ENCODE peak calls at places on chromosomes 12 and 14, in eight cellular contexts. D is pancreas, R is transverse colon, V is progenitor cell of endocrine pancreas, S is breast epithelium, Q is ascending aorta, W is nephron progenitor cell, T is OCI-LY7. P is an unnamed sample.

GRCh38 chr12:18165422-18165871 is 75.5 kb upstream of the RERGL start:
- DNase-seq in D (no peak), R (no peak), V (no peak), S (no peak), Q (no peak), W (no peak), T (peak; percentile 25), P (no peak)

GRCh38 chr14:93945070-93945399 is 17.9 kb downstream of the FAM181A start:
- DNase-seq in D (no peak), R (no peak), V (no peak), S (no peak), Q (no peak), W (no peak), T (no peak), P (no peak)

GRCh38 chr12:127809236-127809635 is 457.7 kb upstream of the TMEM132C start:
- DNase-seq in D (peak; percentile 11), R (no peak), V (no peak), S (no peak), Q (no peak), W (no peak), T (no peak), P (no peak)

GRCh38 chr12:4036872-4037271 is 163.7 kb upstream of the PARP11 start:
- DNase-seq in D (no peak), R (no peak), V (no peak), S (no peak), Q (no peak), W (no peak), T (no peak), P (no peak)

GRCh38 chr14:105487449-105487985 is 831 bp downstream of the CRIP1 start:
- DNase-seq in D (no peak), R (peak; percentile 81), V (no peak), S (no peak), Q (no peak), W (peak; percentile 45), T (no peak), P (no peak)

GRCh38 chr12:118979763-118980406 is 1.5 kb upstream of the SRRM4 start:
- DNase-seq in D (peak; percentile 24), R (peak; percentile 24), V (peak; percentile 47), S (no peak), Q (no peak), W (peak; percentile 70), T (peak; percentile 47), P (no peak)

GRCh38 chr14:99784508-99784907 is 8.7 kb upstream of the EML1 start:
- DNase-seq in D (no peak), R (no peak), V (no peak), S (no peak), Q (no peak), W (no peak), T (no peak), P (no peak)

GRCh38 chr14:31388687-31389413 is 31.5 kb downstream of the HEATR5A start:
- DNase-seq in D (no peak), R (no peak), V (no peak), S (no peak), Q (no peak), W (no peak), T (no peak), P (no peak)

GRCh38 chr14:92692822-92693226 is 55.6 kb downstream of the LGMN start:
- DNase-seq in D (peak; percentile 96), R (peak; percentile 67), V (no peak), S (peak; percentile 71), Q (no peak), W (no peak), T (no peak), P (no peak)

GRCh38 chr14:100372357-100373048 is 49.4 kb downstream of the SLC25A47 start:
- DNase-seq in D (no peak), R (no peak), V (no peak), S (no peak), Q (no peak), W (no peak), T (no peak), P (no peak)

GRCh38 chr14:104095426-104096310 is 10.2 kb downstream of the ASPG start:
- DNase-seq in D (no peak), R (peak; percentile 8), V (no peak), S (no peak), Q (no peak), W (no peak), T (no peak), P (no peak)

GRCh38 chr12:124651508-124652273 is 84.3 kb upstream of the NCOR2 start:
- DNase-seq in D (no peak), R (no peak), V (no peak), S (no peak), Q (no peak), W (no peak), T (no peak), P (no peak)

GRCh38 chr14:94129758-94130414 is 482 bp upstream of the IFI27L2 start:
- DNase-seq in D (peak; percentile 16), R (no peak), V (no peak), S (no peak), Q (no peak), W (peak; percentile 45), T (peak; percentile 40), P (no peak)

GRCh38 chr12:92034858-92035401 is 110.7 kb downstream of the BTG1 start:
- DNase-seq in D (peak; percentile 70), R (peak; percentile 73), V (no peak), S (peak; percentile 61), Q (no peak), W (peak; percentile 11), T (peak; percentile 88), P (no peak)

GRCh38 chr14:76752744-76753143 is 8.5 kb upstream of the VASH1 start:
- DNase-seq in D (no peak), R (no peak), V (no peak), S (no peak), Q (no peak), W (no peak), T (no peak), P (no peak)

GRCh38 chr14:100071545-100071944 is 6.3 kb downstream of the EVL start:
- DNase-seq in D (no peak), R (no peak), V (no peak), S (no peak), Q (no peak), W (no peak), T (peak; percentile 68), P (no peak)

GRCh38 chr12:57851552-57852186 is 5.1 kb upstream of the CTDSP2 start:
- DNase-seq in D (no peak), R (no peak), V (no peak), S (no peak), Q (no peak), W (no peak), T (no peak), P (no peak)

GRCh38 chr12:106233011-106233410 is 14.8 kb downstream of the CKAP4 start:
- DNase-seq in D (no peak), R (no peak), V (no peak), S (no peak), Q (no peak), W (no peak), T (no peak), P (no peak)

GRCh38 chr12:2291182-2291832 is 238.5 kb downstream of the CACNA1C start:
- DNase-seq in D (no peak), R (peak; percentile 49), V (no peak), S (no peak), Q (no peak), W (peak; percentile 47), T (peak; percentile 78), P (no peak)

GRCh38 chr12:123937707-123938600 is 34.7 kb downstream of the CCDC92 start:
- DNase-seq in D (no peak), R (no peak), V (no peak), S (no peak), Q (no peak), W (no peak), T (no peak), P (no peak)

GRCh38 chr14:49868720-49869114 is 16.1 kb upstream of the NEMF start:
- DNase-seq in D (no peak), R (no peak), V (no peak), S (no peak), Q (no peak), W (no peak), T (no peak), P (no peak)

GRCh38 chr14:64159588-64159987 is 134.6 kb downstream of the ESR2 start:
- DNase-seq in D (no peak), R (no peak), V (no peak), S (no peak), Q (no peak), W (no peak), T (no peak), P (no peak)
- TF ChIP-seq CTCF in D (no peak), R (no peak), V (no peak), S (no peak), Q (no peak), W (no peak), T (peak; percentile 27), P (no peak)

DNA sequence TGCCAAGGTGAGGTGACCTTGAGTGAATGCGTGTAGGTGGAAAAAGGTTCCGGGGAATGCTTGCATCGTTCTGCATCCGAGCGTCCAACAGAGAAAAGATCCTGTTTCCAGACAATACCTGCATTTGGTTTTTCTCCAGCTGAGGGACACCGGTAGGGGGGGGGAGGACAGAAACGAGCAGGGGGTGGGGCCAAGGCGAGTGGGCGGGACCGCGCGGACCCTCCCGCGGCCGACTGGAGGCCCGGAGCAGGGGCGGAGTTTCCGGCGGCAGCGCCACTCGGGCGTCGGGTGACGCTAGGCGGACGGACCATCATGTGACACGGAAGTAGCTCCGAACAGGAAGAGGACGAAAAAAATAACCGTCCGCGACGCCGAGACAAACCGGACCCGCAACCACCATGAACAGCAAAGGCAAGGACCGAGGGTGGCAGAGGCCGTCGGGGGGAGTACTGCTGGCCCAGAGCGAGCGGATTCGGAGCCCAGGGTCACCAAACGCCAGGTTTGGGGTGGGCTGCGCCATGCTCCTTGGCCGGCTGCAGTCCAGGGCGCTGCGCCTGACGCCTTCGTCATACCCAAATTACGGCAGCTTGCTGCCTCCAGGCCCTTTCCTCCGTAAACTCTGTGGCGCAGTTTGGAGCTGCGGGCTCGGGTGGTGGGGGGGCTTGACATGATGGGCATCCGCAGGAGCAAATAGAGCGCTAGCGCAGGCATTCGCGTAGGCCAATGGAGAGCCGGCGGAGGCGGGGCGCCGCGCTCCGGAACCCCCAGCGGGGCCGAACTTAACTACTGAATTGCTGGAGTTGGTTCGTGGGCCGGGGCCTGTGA is at the start of gene DAZAP2:
- DNase-seq in D (peak; percentile 98), R (peak; percentile 98), V (peak; percentile 93), S (peak; percentile 95), Q (peak; percentile 85), W (peak; percentile 98), T (peak; percentile 98), P (peak; percentile 97)
- TF ChIP-seq CTCF in D (no peak), R (peak; percentile 17), V (peak; percentile 29), S (peak; percentile 12), Q (no peak), W (no peak), T (no peak), P (peak; percentile 28)

GRCh38 chr12:120257041-120257821 is 8.3 kb downstream of the PXN start:
- DNase-seq in D (peak; percentile 56), R (no peak), V (no peak), S (peak; percentile 80), Q (no peak), W (no peak), T (no peak), P (no peak)
- TF ChIP-seq CTCF in D (no peak), R (no peak), V (no peak), S (no peak), Q (no peak), W (no peak), T (no peak), P (no peak)

DNA sequence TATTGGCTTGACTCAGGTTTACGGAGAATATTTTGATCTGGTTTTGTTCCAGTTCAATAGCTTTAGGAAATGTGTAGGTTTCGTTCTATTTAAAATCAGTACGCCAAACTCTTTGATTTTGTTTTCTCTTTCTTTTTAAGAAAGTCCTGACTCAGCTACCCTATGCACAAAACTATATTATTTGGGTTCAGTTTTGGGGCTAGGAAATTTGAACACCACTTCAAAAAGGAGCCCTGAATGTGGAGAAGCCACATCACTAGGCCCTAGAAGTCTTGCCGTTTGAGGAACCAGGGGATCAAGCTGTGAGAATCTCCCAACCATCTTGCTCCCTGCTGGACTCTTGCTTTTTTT is 168.2 kb upstream of the BCL2L14 start:
- DNase-seq in D (no peak), R (no peak), V (no peak), S (no peak), Q (no peak), W (no peak), T (no peak), P (no peak)
- TF ChIP-seq CTCF in D (no peak), R (no peak), V (no peak), S (no peak), Q (no peak), W (no peak), T (no peak), P (no peak)